ENCODE peak calls at places on chromosomes 16 and 17, in ten cellular contexts. L is cardiac fibroblast, Y is AG09309, V is neural progenitor cell, R is A549, T is heart left ventricle, P is fibroblast of lung, H is GM20000, F is omental fat pad, Q is PC-9. W is an unnamed sample.

GRCh38 chr16:17432902-17433576 is 37.7 kb downstream of the XYLT1 start:
- DNase-seq in L (peak; percentile 60), Y (peak; percentile 34), V (no peak), R (no peak), T (no peak), P (peak; percentile 73), H (no peak), F (no peak), Q (no peak), W (no peak)

GRCh38 chr17:28173071-28173561 is 130.6 kb downstream of the NLK start:
- DNase-seq in L (peak; percentile 10), Y (no peak), V (no peak), R (no peak), T (no peak), P (no peak), H (no peak), F (no peak), Q (no peak), W (no peak)

GRCh38 chr17:16406742-16407674 is 8.4 kb upstream of the TRPV2 start:
- DNase-seq in L (peak; percentile 23), Y (no peak), V (peak; percentile 89), R (peak; percentile 58), T (peak; percentile 75), P (no peak), H (peak; percentile 59), F (no peak), Q (no peak), W (peak; percentile 73)

GRCh38 chr17:32142857-32143524 is 689 bp downstream of the RHOT1 start:
- DNase-seq in L (peak; percentile 78), Y (no peak), V (peak; percentile 61), R (peak; percentile 64), T (peak; percentile 72), P (peak; percentile 75), H (peak; percentile 39), F (peak; percentile 44), Q (peak; percentile 73), W (peak; percentile 31)

GRCh38 chr17:69268442-69269068 is 39.9 kb upstream of the ABCA10 start:
- DNase-seq in L (peak; percentile 13), Y (no peak), V (no peak), R (no peak), T (no peak), P (no peak), H (no peak), F (no peak), Q (peak; percentile 53), W (no peak)

GRCh38 chr17:78040561-78041400 is 82.3 kb downstream of the TNRC6C start:
- DNase-seq in L (peak; percentile 55), Y (no peak), V (no peak), R (peak; percentile 66), T (peak; percentile 79), P (peak; percentile 65), H (peak; percentile 48), F (no peak), Q (no peak), W (peak; percentile 45)

GRCh38 chr16:15605869-15606520 is 37.0 kb downstream of the MARF1 start:
- DNase-seq in L (no peak), Y (no peak), V (no peak), R (no peak), T (no peak), P (no peak), H (no peak), F (no peak), Q (no peak), W (no peak)

GRCh38 chr17:81794509-81794908 is 9.4 kb upstream of the GCGR start:
- DNase-seq in L (peak; percentile 28), Y (no peak), V (peak; percentile 52), R (no peak), T (no peak), P (peak; percentile 41), H (no peak), F (no peak), Q (peak; percentile 56), W (no peak)

GRCh38 chr17:60601443-60602384 is 1.7 kb downstream of the PPM1D start:
- DNase-seq in L (peak; percentile 90), Y (peak; percentile 32), V (peak; percentile 75), R (peak; percentile 54), T (peak; percentile 47), P (peak; percentile 91), H (peak; percentile 61), F (no peak), Q (peak; percentile 74), W (peak; percentile 54)

GRCh38 chr16:11202260-11203091 is 53.5 kb downstream of the SOCS1 start:
- DNase-seq in L (no peak), Y (no peak), V (peak; percentile 23), R (no peak), T (no peak), P (peak; percentile 57), H (peak; percentile 59), F (no peak), Q (peak; percentile 68), W (peak; percentile 60)

GRCh38 chr17:54435966-54436365 is 464.7 kb upstream of the TOM1L1 start:
- DNase-seq in L (no peak), Y (no peak), V (no peak), R (no peak), T (no peak), P (no peak), H (no peak), F (no peak), Q (no peak), W (no peak)

GRCh38 chr16:89048087-89048729 is 45.4 kb upstream of the ACSF3 start:
- DNase-seq in L (no peak), Y (no peak), V (peak; percentile 43), R (no peak), T (peak; percentile 7), P (no peak), H (no peak), F (no peak), Q (no peak), W (no peak)

GRCh38 chr16:21946889-21947635 is 6.1 kb upstream of the UQCRC2 start:
- DNase-seq in L (no peak), Y (no peak), V (no peak), R (no peak), T (no peak), P (no peak), H (peak; percentile 6), F (no peak), Q (peak; percentile 59), W (peak; percentile 31)

GRCh38 chr16:81224836-81225235 is 13.7 kb upstream of the BCO1 start:
- DNase-seq in L (no peak), Y (no peak), V (no peak), R (no peak), T (no peak), P (no peak), H (no peak), F (no peak), Q (no peak), W (no peak)

GRCh38 chr17:57394375-57394774 is 138.1 kb downstream of the MSI2 start:
- DNase-seq in L (no peak), Y (no peak), V (no peak), R (no peak), T (no peak), P (no peak), H (no peak), F (no peak), Q (no peak), W (no peak)

GRCh38 chr17:61507667-61508066 is 55.4 kb downstream of the TBX4 start:
- DNase-seq in L (no peak), Y (no peak), V (no peak), R (no peak), T (no peak), P (no peak), H (no peak), F (no peak), Q (no peak), W (no peak)

GRCh38 chr17:2695243-2695960 is 16.2 kb downstream of the CLUH start:
- DNase-seq in L (no peak), Y (no peak), V (no peak), R (no peak), T (no peak), P (no peak), H (peak; percentile 39), F (peak; percentile 17), Q (no peak), W (no peak)

DNA sequence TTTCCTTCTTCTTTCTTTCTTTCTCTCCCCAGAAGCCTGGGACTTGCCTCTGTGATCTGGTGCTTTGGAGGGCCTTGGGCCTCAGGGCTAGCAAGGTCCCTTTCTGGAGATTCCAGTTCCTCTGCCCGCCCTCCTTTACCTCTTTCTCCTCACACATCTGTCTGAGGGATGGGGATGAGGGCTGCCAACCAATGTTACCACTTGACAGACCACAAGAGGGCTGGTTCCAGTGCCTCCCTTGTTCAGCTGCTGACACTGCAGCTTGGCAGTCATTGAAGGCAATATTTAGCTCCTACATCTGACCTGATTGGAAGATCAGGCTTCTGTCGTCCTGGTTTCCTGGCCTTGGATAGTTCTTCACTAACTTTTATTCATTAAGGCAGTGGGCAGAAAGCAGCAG is 3.6 kb upstream of the ZNF652 start:
- DNase-seq in L (peak; percentile 18), Y (no peak), V (peak; percentile 61), R (peak; percentile 66), T (no peak), P (no peak), H (no peak), F (no peak), Q (no peak), W (no peak)
- TF ChIP-seq CTCF in L (no peak), Y (peak; percentile 23), V (peak; percentile 36), R (no peak), T (no peak), P (peak; percentile 29), H (no peak), F (no peak), Q (no peak), W (no peak)

DNA sequence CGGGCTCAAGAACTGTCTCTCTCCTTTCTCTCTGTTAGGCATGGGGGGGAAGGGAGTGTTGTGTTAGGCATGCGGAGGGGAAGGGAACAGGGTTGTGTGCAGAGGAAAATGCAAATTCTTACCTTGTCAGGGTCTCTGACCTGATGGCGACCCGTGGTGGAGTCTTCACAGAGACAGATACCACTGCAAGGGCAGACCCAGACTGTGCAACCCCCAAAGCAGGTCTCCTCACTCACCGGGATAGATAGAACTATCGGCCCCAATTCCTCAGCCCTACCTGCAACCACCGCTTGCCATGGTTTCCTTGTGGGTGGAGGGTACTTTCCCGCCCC is 9.6 kb upstream of the MPP2 start:
- DNase-seq in L (no peak), Y (no peak), V (no peak), R (no peak), T (no peak), P (no peak), H (no peak), F (no peak), Q (no peak), W (no peak)
- TF ChIP-seq CTCF in L (no peak), Y (no peak), V (no peak), R (no peak), T (no peak), P (no peak), H (no peak), F (no peak), Q (no peak), W (no peak)

DNA sequence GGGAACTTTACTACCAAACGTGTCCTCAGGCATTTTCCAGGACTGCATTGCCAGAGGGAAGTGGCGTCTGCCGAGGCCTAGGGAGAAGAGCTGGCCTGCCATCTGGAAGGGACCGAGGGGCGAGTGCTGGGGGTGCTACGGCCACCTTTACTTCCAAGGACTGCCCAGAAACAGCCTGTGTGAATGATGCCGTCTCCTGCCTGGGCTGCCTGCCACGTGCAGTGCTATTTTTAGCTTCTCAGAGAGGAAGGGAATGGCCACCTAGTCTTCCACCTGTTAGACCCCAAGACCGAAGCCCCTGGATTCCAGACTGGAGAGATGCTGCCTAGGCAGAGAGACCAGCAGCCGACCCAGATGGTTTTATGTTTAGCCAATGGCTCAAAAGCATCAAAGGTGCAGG is 57.2 kb downstream of the VAC14 start:
- DNase-seq in L (no peak), Y (no peak), V (no peak), R (no peak), T (peak; percentile 59), P (no peak), H (no peak), F (no peak), Q (no peak), W (no peak)
- TF ChIP-seq CTCF in L (no peak), Y (no peak), V (no peak), R (no peak), T (no peak), P (no peak), H (no peak), F (no peak), Q (no peak), W (no peak)

GRCh38 chr17:51224615-51225262 is 35.1 kb downstream of the MBTD1 start:
- DNase-seq in L (no peak), Y (no peak), V (no peak), R (no peak), T (no peak), P (no peak), H (no peak), F (no peak), Q (no peak), W (no peak)
- TF ChIP-seq CTCF in L (no peak), Y (no peak), V (no peak), R (no peak), T (no peak), P (no peak), H (no peak), F (no peak), Q (no peak), W (no peak)

W was measured in GM10248.